ENCODE peak calls at places on chromosome 2, in four cellular contexts. T is adrenal gland, D is heart left ventricle, L is GM12892. K is an unnamed sample.

GRCh38 chr2:48812376-48812775 is 56.9 kb upstream of the LHCGR start:
- DNase-seq in T (no peak), L (no peak), D (no peak), K (no peak)

GRCh38 chr2:8413589-8414135 is 268.2 kb upstream of the ID2 start:
- DNase-seq in D (no peak), T (peak; percentile 67), L (no peak), K (peak; percentile 86)

GRCh38 chr2:127081826-127082633 is 24.9 kb downstream of the BIN1 start:
- DNase-seq in L (peak; percentile 71), T (peak; percentile 70), D (no peak), K (no peak)

GRCh38 chr2:152304845-152305244 is 30.1 kb upstream of the FMNL2 start:
- DNase-seq in D (no peak), L (no peak), T (no peak), K (no peak)

GRCh38 chr2:23449413-23449812 is 64.4 kb downstream of the KLHL29 start:
- DNase-seq in D (no peak), L (no peak), T (no peak), K (no peak)

GRCh38 chr2:129744649-129745048 is 234.8 kb upstream of the RAB6C start:
- DNase-seq in L (no peak), D (no peak), T (no peak), K (no peak)

GRCh38 chr2:227853204-227853629 is 18.2 kb upstream of the DAW1 start:
- DNase-seq in L (no peak), T (no peak), D (no peak), K (no peak)

GRCh38 chr2:1793868-1794445 is 49.6 kb upstream of the PXDN start:
- DNase-seq in T (no peak), L (no peak), D (peak; percentile 71), K (no peak)

GRCh38 chr2:99488999-99489757 is 639 bp downstream of the REV1 start:
- DNase-seq in D (peak; percentile 88), L (peak; percentile 52), T (peak; percentile 80), K (peak; percentile 92)

GRCh38 chr2:88540346-88540745 is 86.9 kb downstream of the EIF2AK3 start:
- DNase-seq in D (no peak), L (no peak), T (no peak), K (peak; percentile 32)

GRCh38 chr2:56534321-56534720 is 350.5 kb downstream of the CCDC85A start:
- DNase-seq in D (no peak), L (no peak), T (no peak), K (no peak)

GRCh38 chr2:105789745-105790466 is 45.2 kb downstream of the NCK2 start:
- DNase-seq in T (peak; percentile 81), D (no peak), L (peak; percentile 35), K (peak; percentile 65)

GRCh38 chr2:80073134-80073561 is 231.4 kb downstream of the LRRTM1 start:
- DNase-seq in T (peak; percentile 39), D (no peak), L (peak; percentile 7), K (no peak)

GRCh38 chr2:130798472-130799221 is 38.1 kb upstream of the ARHGEF4 start:
- DNase-seq in D (peak; percentile 76), T (peak; percentile 65), L (no peak), K (peak; percentile 84)

GRCh38 chr2:58893645-58894336 is 652.7 kb upstream of the FANCL start:
- DNase-seq in L (no peak), D (no peak), T (no peak), K (no peak)

GRCh38 chr2:160376576-160376975 is 117.0 kb downstream of the RBMS1 start:
- DNase-seq in L (no peak), D (no peak), T (no peak), K (no peak)

GRCh38 chr2:101173707-101174295 is 22.6 kb upstream of the TBC1D8 start:
- DNase-seq in D (no peak), L (no peak), T (peak; percentile 41), K (no peak)

GRCh38 chr2:68663371-68664156 is 20.2 kb downstream of the PROKR1 start:
- DNase-seq in D (no peak), L (no peak), T (no peak), K (no peak)

GRCh38 chr2:223759569-223760430 is 77.6 kb downstream of the AP1S3 start:
- DNase-seq in D (no peak), L (no peak), T (no peak), K (no peak)

GRCh38 chr2:69639246-69639645 is 4.3 kb downstream of the AAK1 start:
- DNase-seq in L (no peak), D (no peak), T (no peak), K (no peak)

GRCh38 chr2:28445448-28446258 is 50.2 kb upstream of the PLB1 start:
- DNase-seq in L (no peak), D (no peak), T (peak; percentile 82), K (no peak)

GRCh38 chr2:215311625-215312394 is at the start of gene ATIC:
- DNase-seq in L (peak; percentile 84), D (peak; percentile 95), T (peak; percentile 98), K (peak; percentile 99)
- TF ChIP-seq POLR2A in L (peak; percentile 97), D (peak; percentile 33), T (peak; percentile 75), K (no peak)

DNA sequence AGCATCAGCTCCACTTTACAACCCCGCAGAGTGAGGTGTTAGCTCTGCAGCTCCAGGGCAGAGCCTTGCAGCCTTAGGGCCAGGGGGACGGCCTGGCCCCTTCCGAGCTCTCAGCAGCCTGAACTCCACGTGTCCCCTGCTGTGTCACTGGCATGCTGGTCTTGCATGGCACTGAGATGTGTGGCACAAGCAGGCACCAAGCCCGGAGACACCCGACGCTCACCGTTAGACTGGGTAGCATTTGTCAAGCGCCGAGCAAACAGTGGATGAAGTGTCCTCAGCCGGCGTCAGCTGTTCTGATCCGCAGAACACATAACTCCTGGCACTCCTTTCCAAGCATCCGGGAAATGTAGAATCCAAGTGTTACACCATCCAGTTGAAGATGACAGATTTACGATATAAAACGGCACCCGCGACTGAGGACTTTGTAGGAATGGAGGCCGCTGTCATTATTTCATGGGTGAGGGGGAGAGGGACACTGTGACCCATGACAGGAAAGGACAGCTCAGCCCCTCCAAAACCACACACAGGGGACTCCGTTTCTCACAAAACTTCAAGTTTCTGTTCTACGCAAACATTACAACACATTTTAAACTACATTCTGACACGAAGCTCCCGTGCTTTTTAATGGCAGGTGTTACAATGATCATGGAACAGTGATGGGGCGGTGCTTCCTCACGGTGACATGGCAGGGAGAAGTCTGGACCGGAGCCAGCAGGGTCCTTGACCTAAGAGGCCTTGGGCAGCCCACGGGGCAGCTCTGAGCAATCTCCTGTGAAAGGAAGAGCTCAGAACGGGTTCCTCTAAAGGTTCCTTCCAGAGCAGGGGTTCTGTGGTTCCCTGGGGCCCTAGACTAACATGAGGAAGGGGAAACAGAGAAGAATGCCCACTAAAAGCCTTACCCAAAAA is 89.4 kb downstream of the HDAC4 start:
- DNase-seq in L (no peak), D (no peak), T (peak; percentile 88), K (no peak)
- TF ChIP-seq POLR2A in L (no peak), D (no peak), T (peak; percentile 32), K (no peak)

GRCh38 chr2:238159676-238160205 is 971 bp downstream of the ERFE start:
- DNase-seq in T (no peak), D (peak; percentile 52), L (no peak), K (no peak)
- TF ChIP-seq POLR2A in T (no peak), D (no peak), L (no peak), K (no peak)

DNA sequence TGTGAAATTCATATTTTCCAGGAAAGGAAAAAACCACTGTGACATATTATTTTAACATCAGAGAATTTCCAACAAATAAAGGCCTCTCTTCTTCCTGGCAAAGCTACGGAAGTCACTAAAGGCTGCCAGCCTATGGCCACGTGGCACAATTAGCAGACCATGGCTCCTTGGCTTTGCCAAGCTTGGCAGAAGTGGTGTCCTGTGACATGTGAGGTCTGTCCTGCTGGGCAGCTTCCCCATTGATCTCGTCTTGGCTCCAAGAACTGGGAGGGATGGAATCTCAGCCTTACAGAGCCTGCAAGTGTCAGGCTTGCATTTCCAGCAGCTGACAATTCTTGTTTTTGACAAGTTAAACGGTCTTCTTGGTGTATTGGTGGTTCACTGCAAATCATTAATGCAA is 226.9 kb upstream of the THSD7B start:
- DNase-seq in D (no peak), T (no peak), L (no peak), K (no peak)
- TF ChIP-seq POLR2A in D (no peak), T (no peak), L (no peak), K (no peak)

GRCh38 chr2:140836826-140837225 is 1294.0 kb downstream of the LRP1B start:
- DNase-seq in T (no peak), D (no peak), L (no peak), K (no peak)
- TF ChIP-seq POLR2A in T (no peak), D (no peak), L (no peak), K (no peak)

GRCh38 chr2:166230024-166230723 is 102.4 kb upstream of the SCN1A start:
- DNase-seq in L (no peak), D (no peak), T (no peak), K (no peak)
- TF ChIP-seq POLR2A in L (no peak), D (no peak), T (no peak), K (no peak)

GRCh38 chr2:33672896-33673295 is 73.8 kb upstream of the FAM98A start:
- DNase-seq in L (no peak), T (no peak), D (no peak), K (no peak)

GRCh38 chr2:33671198-33671597 is 72.1 kb upstream of the FAM98A start:
- DNase-seq in L (no peak), T (no peak), D (no peak), K (no peak)

GRCh38 chr2:33670392-33670937 is 71.4 kb upstream of the FAM98A start:
- DNase-seq in D (no peak), L (no peak), T (no peak), K (no peak)

GRCh38 chr2:33673937-33674336 is 74.8 kb upstream of the FAM98A start:
- DNase-seq in D (no peak), T (no peak), L (no peak), K (no peak)

GRCh38 chr2:33672389-33672788 is 73.3 kb upstream of the FAM98A start:
- DNase-seq in T (no peak), L (no peak), D (no peak), K (no peak)
- TF ChIP-seq POLR2A in T (no peak), L (no peak), D (no peak), K (no peak)

K was measured in lower leg skin.